ENCODE peak calls at places on chromosomes 12 and 14, in six cellular contexts. F, K, L, G, J and A are unnamed samples.

GRCh38 chr14:25896777-25897176 is 701.1 kb downstream of the NOVA1 start:
- DNase-seq in F (no peak), K (no peak), L (no peak), G (no peak), J (no peak), A (no peak)

GRCh38 chr14:91068642-91069041 is 8.2 kb upstream of the RPS6KA5 start:
- DNase-seq in F (no peak), K (no peak), L (peak), G (no peak), J (no peak), A (no peak)

GRCh38 chr14:63011609-63012008 is 33.6 kb downstream of the KCNH5 start:
- DNase-seq in F (no peak), K (no peak), L (no peak), G (no peak), J (no peak), A (no peak)

GRCh38 chr14:95040723-95041476 is 116.4 kb downstream of the DICER1 start:
- DNase-seq in F (no peak), K (no peak), L (peak), G (no peak), J (no peak), A (no peak)

GRCh38 chr14:100813291-100813690 is 12.6 kb upstream of the MEG3 start:
- DNase-seq in F (no peak), K (no peak), L (no peak), G (no peak), J (no peak), A (no peak)

GRCh38 chr12:75579552-75579951 is 68.1 kb upstream of the KRR1 start:
- DNase-seq in F (no peak), K (no peak), L (no peak), G (no peak), J (no peak), A (no peak)

GRCh38 chr12:53051058-53051880 is 1.4 kb downstream of the TNS2 start:
- DNase-seq in F (no peak), K (peak), L (no peak), G (no peak), J (no peak), A (no peak)

GRCh38 chr14:56243110-56243509 is 124.9 kb downstream of the PELI2 start:
- DNase-seq in F (no peak), K (no peak), L (no peak), G (no peak), J (no peak), A (no peak)

GRCh38 chr12:111462134-111462821 is 56.6 kb downstream of the SH2B3 start:
- DNase-seq in F (no peak), K (peak), L (peak), G (no peak), J (no peak), A (no peak)

GRCh38 chr12:53195516-53196420 is 11.3 kb downstream of the ITGB7 start:
- DNase-seq in F (no peak), K (no peak), L (no peak), G (no peak), J (no peak), A (no peak)

GRCh38 chr12:109609256-109609821 is 35.7 kb downstream of the MVK start:
- DNase-seq in F (no peak), K (no peak), L (no peak), G (no peak), J (no peak), A (no peak)

GRCh38 chr12:28035483-28035882 is 63.0 kb upstream of the PTHLH start:
- DNase-seq in F (no peak), K (no peak), L (peak), G (no peak), J (no peak), A (no peak)

GRCh38 chr12:30898846-30899245 is 27.7 kb upstream of the TSPAN11 start:
- DNase-seq in F (no peak), K (no peak), L (no peak), G (no peak), J (no peak), A (no peak)

GRCh38 chr12:113555226-113555625 is 83.6 kb upstream of the LHX5 start:
- DNase-seq in F (no peak), K (no peak), L (no peak), G (no peak), J (no peak), A (no peak)

GRCh38 chr14:68669101-68669500 is 123.8 kb downstream of the ZFP36L1 start:
- DNase-seq in F (no peak), K (no peak), L (no peak), G (no peak), J (no peak), A (no peak)

GRCh38 chr12:124683330-124683662 is 115.9 kb upstream of the NCOR2 start:
- DNase-seq in F (no peak), K (no peak), L (no peak), G (no peak), J (no peak), A (no peak)

GRCh38 chr12:124453419-124454351 is 113.7 kb downstream of the NCOR2 start:
- DNase-seq in F (peak), K (peak), L (peak), G (peak), J (peak), A (peak)

GRCh38 chr14:66249544-66249943 is 236.6 kb upstream of the CCDC196 start:
- DNase-seq in F (no peak), K (no peak), L (no peak), G (no peak), J (no peak), A (no peak)